ENCODE peak calls at places on chromosomes 12 and 14, in eight cellular contexts. J is WTC11, H is SK-N-SH, I is A549, S is HCT116, W is H1, G is endothelial cell of umbilical vein, V is GM12878. D is an unnamed sample.

GRCh38 chr14:74289801-74290200 is 12.9 kb downstream of the ABCD4 start:
- DNase-seq in J (no peak), H (no peak), I (no peak), S (no peak), W (no peak), G (no peak), V (no peak), D (no peak)

GRCh38 chr12:89349814-89350213 is 2.5 kb downstream of the DUSP6 start:
- DNase-seq in J (peak), H (peak), I (no peak), S (no peak), W (no peak), G (peak), V (no peak), D (no peak)

GRCh38 chr14:94989946-94990345 is 167.4 kb downstream of the DICER1 start:
- DNase-seq in J (no peak), H (no peak), I (no peak), S (no peak), W (no peak), G (no peak), V (no peak), D (no peak)

GRCh38 chr14:103528158-103528511 is 861 bp upstream of the TRMT61A start:
- DNase-seq in J (no peak), H (no peak), I (no peak), S (no peak), W (no peak), G (no peak), V (no peak), D (no peak)

GRCh38 chr14:24171422-24172260 is at the start of gene REC8:
- DNase-seq in J (peak), H (peak), I (no peak), S (no peak), W (peak), G (peak), V (peak), D (no peak)

GRCh38 chr12:16347391-16348298 is at the start of gene MGST1:
- DNase-seq in J (peak), H (peak), I (peak), S (peak), W (peak), G (peak), V (peak), D (peak)

GRCh38 chr14:101103321-101103901 is 199.9 kb upstream of the RTL1 start:
- DNase-seq in J (no peak), H (peak), I (no peak), S (no peak), W (no peak), G (no peak), V (no peak), D (no peak)

GRCh38 chr14:34256223-34256622 is 205.8 kb downstream of the SPTSSA start:
- DNase-seq in J (no peak), H (no peak), I (no peak), S (no peak), W (no peak), G (no peak), V (no peak), D (no peak)

GRCh38 chr14:97219356-97220017 is 422.3 kb downstream of the VRK1 start:
- DNase-seq in J (peak), H (peak), I (no peak), S (no peak), W (peak), G (no peak), V (no peak), D (no peak)

GRCh38 chr14:100384819-100385813 is 62.0 kb downstream of the SLC25A47 start:
- DNase-seq in J (no peak), H (peak), I (peak), S (peak), W (no peak), G (peak), V (no peak), D (peak)

GRCh38 chr12:63897931-63898330 is 53.4 kb downstream of the SRGAP1 start:
- DNase-seq in J (no peak), H (no peak), I (no peak), S (no peak), W (no peak), G (peak), V (no peak), D (no peak)

GRCh38 chr14:90439874-90440442 is 43.1 kb downstream of the CALM1 start:
- DNase-seq in J (no peak), H (no peak), I (no peak), S (no peak), W (no peak), G (no peak), V (no peak), D (no peak)

GRCh38 chr12:132637811-132638210 is 19.2 kb downstream of the P2RX2 start:
- DNase-seq in J (no peak), H (no peak), I (no peak), S (no peak), W (no peak), G (no peak), V (no peak), D (no peak)

DNA sequence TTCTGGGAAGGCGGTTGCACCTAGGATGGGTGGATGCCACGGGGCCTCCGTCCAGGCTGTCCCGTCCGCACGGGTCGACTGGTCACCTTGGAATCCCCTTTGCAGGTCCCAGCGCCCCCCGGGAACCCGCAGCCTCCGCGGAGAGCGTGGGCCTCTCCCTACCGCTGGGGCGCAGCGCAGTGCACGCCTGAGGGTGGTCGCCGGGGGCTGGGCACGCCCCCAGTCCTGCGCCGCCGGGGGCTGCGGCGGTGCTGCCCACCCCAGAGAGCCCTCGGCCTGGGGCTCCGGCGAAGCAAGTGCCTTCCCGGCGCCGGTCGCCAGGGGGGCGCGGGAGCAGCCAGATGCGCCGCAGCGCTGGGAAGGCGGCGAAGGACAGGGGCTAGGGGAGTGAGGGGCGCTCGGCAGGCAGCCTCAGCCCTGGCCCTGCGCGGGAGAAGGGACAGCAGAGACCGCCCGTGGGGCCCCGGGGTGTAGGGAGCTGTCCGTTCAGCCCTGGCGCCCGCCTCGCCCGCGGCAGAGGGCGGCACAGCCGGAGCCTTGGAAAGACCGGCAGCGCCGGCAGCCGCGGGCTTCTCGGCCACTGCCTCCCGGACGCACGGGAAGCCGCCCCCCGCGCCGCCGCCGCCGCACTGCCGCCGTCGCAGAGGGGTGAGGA is 527 bp downstream of the ZDHHC22 start:
- DNase-seq in J (peak), H (peak), I (peak), S (no peak), W (peak), G (peak), V (no peak), D (no peak)
- TF ChIP-seq MAX in J (peak), H (no peak), I (peak), S (no peak), W (peak), G (no peak), V (no peak), D (peak)

GRCh38 chr14:78010688-78011087 is 159.5 kb upstream of the NRXN3 start:
- DNase-seq in J (no peak), H (no peak), I (no peak), S (no peak), W (no peak), G (no peak), V (no peak), D (no peak)
- TF ChIP-seq MAX in J (no peak), H (no peak), I (no peak), S (peak), W (no peak), G (no peak), V (no peak), D (no peak)

GRCh38 chr12:131098178-131098981 is 144.7 kb downstream of the ADGRD1 start:
- DNase-seq in J (peak), H (no peak), I (no peak), S (no peak), W (no peak), G (no peak), V (no peak), D (no peak)
- TF ChIP-seq MAX in J (no peak), H (no peak), I (no peak), S (no peak), W (no peak), G (no peak), V (no peak), D (no peak)

DNA sequence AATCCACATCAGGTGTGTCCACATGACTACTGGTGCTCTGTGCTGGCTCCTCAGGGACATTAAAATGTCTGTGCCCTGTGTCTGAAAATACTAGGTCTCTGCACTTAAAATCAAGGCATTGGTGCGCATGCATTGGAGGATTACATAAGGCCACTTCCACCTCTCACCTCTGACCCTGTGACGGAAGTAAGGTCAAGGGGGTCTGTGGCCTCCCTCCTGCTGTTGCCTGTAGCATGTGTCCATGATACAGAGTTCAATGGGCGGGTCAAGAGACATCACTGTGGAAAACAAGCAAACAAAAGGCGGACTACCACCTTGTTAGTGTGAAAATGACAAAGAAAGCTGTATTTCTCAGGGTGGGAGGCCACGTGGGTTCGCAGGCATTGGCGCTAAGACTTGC is 208.6 kb upstream of the PWP1 start:
- DNase-seq in J (no peak), H (no peak), I (no peak), S (no peak), W (no peak), G (no peak), V (no peak), D (no peak)
- TF ChIP-seq MAX in J (no peak), H (no peak), I (no peak), S (no peak), W (no peak), G (no peak), V (no peak), D (no peak)

GRCh38 chr14:89040080-89040437 is 215.6 kb downstream of the TTC8 start:
- DNase-seq in J (no peak), H (no peak), I (no peak), S (no peak), W (no peak), G (no peak), V (no peak), D (no peak)

GRCh38 chr14:89040438-89041244 is 216.2 kb downstream of the TTC8 start:
- DNase-seq in J (peak), H (peak), I (peak), S (peak), W (peak), G (peak), V (peak), D (peak)

GRCh38 chr14:89041245-89041585 is 216.8 kb downstream of the TTC8 start:
- DNase-seq in J (no peak), H (peak), I (no peak), S (peak), W (no peak), G (no peak), V (no peak), D (peak)

GRCh38 chr14:89033756-89034155 is 209.3 kb downstream of the TTC8 start:
- DNase-seq in J (no peak), H (no peak), I (no peak), S (no peak), W (no peak), G (no peak), V (no peak), D (no peak)

GRCh38 chr14:89037065-89037464 is 212.6 kb downstream of the TTC8 start:
- DNase-seq in J (no peak), H (no peak), I (no peak), S (no peak), W (no peak), G (no peak), V (no peak), D (no peak)
- TF ChIP-seq MAX in J (no peak), H (no peak), I (no peak), S (no peak), W (no peak), G (no peak), V (no peak), D (no peak)

GRCh38 chr12:58894040-58894439 is 26.3 kb downstream of the LRIG3 start:
- DNase-seq in J (no peak), H (no peak), I (no peak), S (no peak), W (no peak), G (no peak), V (no peak), D (no peak)

GRCh38 chr12:58895053-58895452 is 25.3 kb downstream of the LRIG3 start:
- DNase-seq in J (no peak), H (no peak), I (no peak), S (no peak), W (no peak), G (no peak), V (no peak), D (no peak)

GRCh38 chr12:58893421-58893986 is 26.8 kb downstream of the LRIG3 start:
- DNase-seq in J (no peak), H (no peak), I (no peak), S (no peak), W (no peak), G (no peak), V (no peak), D (no peak)

GRCh38 chr12:58897969-58898368 is 22.3 kb downstream of the LRIG3 start:
- DNase-seq in J (no peak), H (no peak), I (no peak), S (no peak), W (no peak), G (no peak), V (no peak), D (no peak)

GRCh38 chr12:58896278-58896677 is 24.0 kb downstream of the LRIG3 start:
- DNase-seq in J (no peak), H (no peak), I (no peak), S (no peak), W (no peak), G (no peak), V (no peak), D (no peak)
- TF ChIP-seq MAX in J (no peak), H (no peak), I (no peak), S (no peak), W (no peak), G (no peak), V (no peak), D (no peak)

GRCh38 chr14:51472881-51473280 is 178.8 kb upstream of the FRMD6 start:
- DNase-seq in J (no peak), H (peak), I (no peak), S (no peak), W (no peak), G (peak), V (no peak), D (no peak)
- TF ChIP-seq MAX in J (no peak), H (no peak), I (no peak), S (no peak), W (no peak), G (no peak), V (no peak), D (no peak)

GRCh38 chr12:48831257-48831656 is 13.0 kb downstream of the CACNB3 start:
- DNase-seq in J (no peak), H (no peak), I (no peak), S (no peak), W (no peak), G (no peak), V (no peak), D (no peak)
- TF ChIP-seq MAX in J (no peak), H (no peak), I (no peak), S (no peak), W (no peak), G (no peak), V (no peak), D (no peak)

D was measured in HepG2.